ENCODE peak calls at places on chromosomes 1 and 21, in four cellular contexts. L is LoVo; V is stimulated activated CD4-positive, alpha-beta T cell treated with anti-CD3 and anti-CD28 coated beads, Interleukin-12 subunit alpha, Interleukin-12 subunit beta, amount 100 ng/mL, for 4 hours; P is NCI-H510A treated with DMSO at 0.1 percent for 48 hours. O is an unnamed sample.

GRCh38 chr21:34930971-34931370 is 118.1 kb downstream of the RUNX1 start:
- DNase-seq in L (no peak), V (no peak), P (no peak), O (no peak)

GRCh38 chr1:151157067-151157531 is 650 bp downstream of the TNFAIP8L2 start:
- DNase-seq in L (no peak), V (no peak), P (no peak), O (peak)

GRCh38 chr1:59771361-59771760 is 43.4 kb upstream of the HOOK1 start:
- DNase-seq in L (no peak), V (no peak), P (no peak), O (no peak)

GRCh38 chr1:170239445-170239844 is 93.7 kb downstream of the NTMT2 start:
- DNase-seq in L (no peak), V (no peak), P (no peak), O (no peak)

GRCh38 chr1:6128276-6129081 is 51.6 kb downstream of the CHD5 start:
- DNase-seq in L (no peak), V (no peak), P (no peak), O (no peak)

GRCh38 chr1:145885738-145886287 is at the start of gene ANKRD35:
- DNase-seq in L (peak), V (peak), P (peak), O (peak)

GRCh38 chr1:181350146-181350545 is 133.2 kb upstream of the CACNA1E start:
- DNase-seq in L (no peak), V (no peak), P (no peak), O (no peak)

GRCh38 chr1:154730251-154730650 is 122.3 kb upstream of the ADAR start:
- DNase-seq in L (no peak), V (no peak), P (peak), O (no peak)

GRCh38 chr1:35033346-35033745 is 1.6 kb upstream of the ZMYM6 start:
- DNase-seq in L (no peak), V (no peak), P (no peak), O (no peak)

GRCh38 chr1:226510453-226510852 is 38.1 kb upstream of the STUM start:
- DNase-seq in L (no peak), V (no peak), P (no peak), O (no peak)

GRCh38 chr1:153040950-153041631 is at the start of gene SPRR2D:
- DNase-seq in L (no peak), V (no peak), P (no peak), O (no peak)

GRCh38 chr1:110495926-110496600 is 22.9 kb downstream of the KCNA10 start:
- DNase-seq in L (peak), V (peak), P (peak), O (peak)

GRCh38 chr21:43574741-43575465 is 84.4 kb downstream of the HSF2BP start:
- DNase-seq in L (no peak), V (no peak), P (no peak), O (no peak)

GRCh38 chr21:24514081-24514733 is 1093.1 kb downstream of the MRPL39 start:
- DNase-seq in L (no peak), V (no peak), P (peak), O (no peak)

GRCh38 chr1:37246631-37247030 is 212.3 kb upstream of the GRIK3 start:
- DNase-seq in L (no peak), V (no peak), P (no peak), O (no peak)

GRCh38 chr1:23278717-23279116 is 61.4 kb upstream of the HTR1D start:
- DNase-seq in L (no peak), V (no peak), P (no peak), O (no peak)

GRCh38 chr1:155313266-155313665 is 4.6 kb downstream of the FDPS start:
- DNase-seq in L (no peak), V (no peak), P (no peak), O (no peak)

GRCh38 chr1:43306688-43307457 is 6.1 kb downstream of the TIE1 start:
- DNase-seq in L (no peak), V (no peak), P (no peak), O (no peak)

GRCh38 chr1:248873993-248874671 is 15.2 kb upstream of the ZNF692 start:
- DNase-seq in L (peak), V (peak), P (peak), O (peak)

GRCh38 chr1:204494281-204495077 is at the start of gene PIK3C2B:
- DNase-seq in L (peak), V (peak), P (peak), O (peak)

GRCh38 chr1:67850151-67850551 is 16.9 kb upstream of the GNG12 start:
- DNase-seq in L (peak), V (no peak), P (peak), O (no peak)

GRCh38 chr1:232952514-232953175 is 2.2 kb downstream of the NTPCR start:
- DNase-seq in L (peak), V (peak), P (peak), O (no peak)

GRCh38 chr1:165144757-165145397 is 211.6 kb downstream of the LMX1A start:
- DNase-seq in L (peak), V (peak), P (peak), O (peak)

GRCh38 chr1:66731462-66731861 is 20.8 kb upstream of the DYNLT5 start:
- DNase-seq in L (no peak), V (no peak), P (no peak), O (no peak)

GRCh38 chr1:173454966-173455524 is 22.1 kb upstream of the PRDX6 start:
- DNase-seq in L (no peak), V (no peak), P (no peak), O (no peak)

GRCh38 chr1:52193985-52194384 is 52.1 kb downstream of the ZFYVE9 start:
- DNase-seq in L (no peak), V (no peak), P (no peak), O (no peak)

GRCh38 chr1:211511030-211511429 is 19.1 kb upstream of the RD3 start:
- DNase-seq in L (no peak), V (no peak), P (no peak), O (no peak)

GRCh38 chr1:28173151-28173979 is 3.1 kb downstream of the PTAFR start:
- DNase-seq in L (no peak), V (no peak), P (no peak), O (no peak)

GRCh38 chr21:43911015-43911934 is 46.3 kb downstream of the AGPAT3 start:
- DNase-seq in L (no peak), V (no peak), P (no peak), O (no peak)

GRCh38 chr1:41277371-41277994 is 35.4 kb upstream of the SCMH1 start:
- DNase-seq in L (no peak), V (no peak), P (peak), O (no peak)

GRCh38 chr1:25725482-25725881 is 74.5 kb upstream of the SELENON start:
- DNase-seq in L (no peak), V (no peak), P (no peak), O (no peak)

GRCh38 chr1:31122779-31123178 is 57.3 kb upstream of the PUM1 start:
- DNase-seq in L (no peak), V (no peak), P (no peak), O (no peak)

GRCh38 chr1:170149241-170149640 is 3.5 kb downstream of the NTMT2 start:
- DNase-seq in L (no peak), V (no peak), P (no peak), O (no peak)

GRCh38 chr21:25176637-25177412 is 430.5 kb downstream of the MRPL39 start:
- DNase-seq in L (no peak), V (no peak), P (no peak), O (no peak)

GRCh38 chr1:118225471-118225870 is 40.4 kb upstream of the SPAG17 start:
- DNase-seq in L (no peak), V (no peak), P (no peak), O (no peak)

GRCh38 chr1:55702064-55702463 is 486.9 kb upstream of the USP24 start:
- DNase-seq in L (peak), V (no peak), P (no peak), O (no peak)

GRCh38 chr1:107802654-107803053 is 162.3 kb downstream of the VAV3 start:
- DNase-seq in L (no peak), V (no peak), P (no peak), O (no peak)

GRCh38 chr21:42003051-42003461 is 7.1 kb downstream of the ZBTB21 start:
- DNase-seq in L (no peak), V (peak), P (no peak), O (peak)

O was measured in activated T-cell treated with anti-CD3 and anti-CD28 coated beads for 48 hours.